ENCODE peak calls at places on chromosomes 13 and 19, in nine cellular contexts. J, H, Z, Q, I, S, L, B and K are unnamed samples.

GRCh38 chr13:76210262-76210661 is 574.1 kb downstream of the LMO7 start:
- DNase-seq in J (peak), H (peak), Z (no peak), Q (no peak), I (no peak), S (no peak), L (no peak), B (no peak), K (no peak)

GRCh38 chr13:39552233-39552632 is 50.8 kb downstream of the LHFPL6 start:
- DNase-seq in J (no peak), H (no peak), Z (no peak), Q (no peak), I (no peak), S (no peak), L (no peak), B (no peak), K (no peak)

GRCh38 chr13:79481685-79482052 is 714 bp downstream of the NDFIP2 start:
- DNase-seq in J (no peak), H (peak), Z (no peak), Q (no peak), I (peak), S (peak), L (no peak), B (no peak), K (no peak)

GRCh38 chr13:88751994-88752393 is 1080.8 kb downstream of the SLITRK5 start:
- DNase-seq in J (no peak), H (no peak), Z (no peak), Q (no peak), I (no peak), S (no peak), L (no peak), B (no peak), K (no peak)

GRCh38 chr19:10669246-10669645 is 15.1 kb downstream of the ILF3 start:
- DNase-seq in J (no peak), H (no peak), Z (no peak), Q (no peak), I (no peak), S (no peak), L (no peak), B (no peak), K (no peak)

GRCh38 chr13:99144306-99144705 is 56.3 kb upstream of the UBAC2 start:
- DNase-seq in J (no peak), H (no peak), Z (no peak), Q (no peak), I (no peak), S (no peak), L (no peak), B (no peak), K (no peak)

GRCh38 chr19:35509018-35509652 is 4.3 kb downstream of the DMKN start:
- DNase-seq in J (no peak), H (peak), Z (no peak), Q (no peak), I (peak), S (peak), L (peak), B (peak), K (peak)

GRCh38 chr19:40614595-40615411 is 13.6 kb downstream of the LTBP4 start:
- DNase-seq in J (peak), H (no peak), Z (peak), Q (no peak), I (no peak), S (peak), L (peak), B (peak), K (peak)

GRCh38 chr13:101868585-101869469 is 416.4 kb downstream of the ITGBL1 start:
- DNase-seq in J (no peak), H (no peak), Z (no peak), Q (no peak), I (no peak), S (no peak), L (no peak), B (no peak), K (no peak)

GRCh38 chr13:34654682-34655081 is 287.4 kb upstream of the NBEA start:
- DNase-seq in J (peak), H (no peak), Z (no peak), Q (no peak), I (no peak), S (no peak), L (no peak), B (no peak), K (no peak)

GRCh38 chr13:110419391-110419791 is 112.3 kb downstream of the COL4A2 start:
- DNase-seq in J (no peak), H (peak), Z (no peak), Q (no peak), I (no peak), S (no peak), L (no peak), B (no peak), K (no peak)

GRCh38 chr13:32779119-32779518 is 192.9 kb downstream of the PDS5B start:
- DNase-seq in J (no peak), H (no peak), Z (no peak), Q (no peak), I (no peak), S (no peak), L (no peak), B (no peak), K (no peak)

GRCh38 chr13:50911937-50912624 is 2.5 kb downstream of the RNASEH2B start:
- DNase-seq in J (peak), H (peak), Z (peak), Q (peak), I (peak), S (peak), L (peak), B (peak), K (peak)

GRCh38 chr19:50820549-50821247 is 2.9 kb downstream of the KLK1 start:
- DNase-seq in J (no peak), H (no peak), Z (no peak), Q (no peak), I (no peak), S (no peak), L (peak), B (no peak), K (peak)